ENCODE peak calls at places on chromosomes 6 and 20, in nine cellular contexts. T, W, V, O, Z, X, B, P and J are unnamed samples. For H3K79me2, the result is how much of the 10 kb centered on the place peaks cover.

GRCh38 chr6:157607317-157608109 is 215.5 kb upstream of the SNX9 start:
- DNase-seq in O (peak), V (no peak), W (no peak), X (no peak), Z (no peak), P (peak), B (no peak), T (no peak), J (no peak)

GRCh38 chr6:100382031-100382430 is 82.7 kb downstream of the SIM1 start:
- DNase-seq in W (no peak), P (no peak), T (no peak), X (no peak), V (peak), O (no peak), B (no peak), Z (peak), J (no peak)

GRCh38 chr6:114249522-114249921 is 93.3 kb downstream of the HS3ST5 start:
- DNase-seq in O (no peak), T (no peak), B (no peak), P (no peak), X (no peak), Z (no peak), V (no peak), W (no peak), J (no peak)

GRCh38 chr6:30826961-30827342 is 57.4 kb upstream of the DDR1 start:
- DNase-seq in O (no peak), X (no peak), Z (peak), P (no peak), B (no peak), V (peak), W (no peak), T (no peak), J (peak)

GRCh38 chr6:128882991-128883571 is at the start of gene LAMA2:
- DNase-seq in T (no peak), B (peak), W (no peak), Z (peak), V (no peak), X (peak), P (peak), O (peak), J (peak)

GRCh38 chr6:143397229-143398222 is 53.0 kb downstream of the ADAT2 start:
- DNase-seq in P (peak), V (peak), O (peak), T (peak), X (no peak), Z (peak), W (no peak), B (peak), J (peak)

GRCh38 chr20:11210611-11211010 is 536.8 kb upstream of the JAG1 start:
- DNase-seq in B (no peak), W (no peak), P (no peak), X (no peak), V (no peak), Z (no peak), T (no peak), O (no peak), J (no peak)

GRCh38 chr6:148657053-148657452 is 89.8 kb upstream of the UST start:
- DNase-seq in V (peak), T (no peak), B (peak), X (no peak), P (no peak), Z (no peak), O (no peak), W (no peak), J (no peak)

GRCh38 chr20:56987992-56988391 is 278.4 kb downstream of the BMP7 start:
- DNase-seq in B (no peak), X (no peak), Z (no peak), O (no peak), W (peak), P (no peak), T (no peak), V (peak), J (peak)

GRCh38 chr6:4134841-4135664 is at the start of gene ECI2:
- DNase-seq in X (peak), W (peak), Z (peak), B (no peak), O (peak), T (no peak), V (peak), P (no peak), J (peak)

GRCh38 chr6:152571089-152571488 is 66.1 kb downstream of the SYNE1 start:
- DNase-seq in B (no peak), O (no peak), W (no peak), Z (peak), V (no peak), T (no peak), X (no peak), P (no peak), J (no peak)

GRCh38 chr6:144710207-144710606 is 425.1 kb downstream of the UTRN start:
- DNase-seq in V (peak), W (no peak), P (no peak), T (no peak), B (peak), O (no peak), Z (peak), X (no peak), J (peak)

GRCh38 chr6:159043236-159043635 is 1.6 kb downstream of the TAGAP start:
- DNase-seq in T (no peak), W (no peak), V (no peak), X (no peak), P (no peak), B (no peak), O (no peak), Z (no peak), J (no peak)

GRCh38 chr20:62476074-62476838 is 461 bp upstream of the GATA5 start:
- DNase-seq in T (no peak), B (no peak), V (no peak), O (peak), Z (no peak), X (peak), W (peak), P (peak), J (peak)

GRCh38 chr6:45822269-45822812 is 193.3 kb downstream of the CLIC5 start:
- DNase-seq in W (no peak), Z (no peak), B (no peak), T (no peak), O (no peak), X (no peak), P (no peak), V (no peak), J (no peak)

GRCh38 chr6:139754898-139755754 is 380.7 kb upstream of the CITED2 start:
- DNase-seq in P (no peak), W (no peak), T (no peak), V (no peak), X (no peak), Z (peak), B (peak), O (no peak), J (no peak)

GRCh38 chr6:27250277-27250954 is 2.9 kb downstream of the PRSS16 start:
- DNase-seq in P (no peak), B (no peak), V (no peak), W (no peak), T (no peak), Z (no peak), O (peak), X (peak), J (no peak)

GRCh38 chr6:40352006-40352405 is 235.2 kb downstream of the LRFN2 start:
- DNase-seq in O (no peak), P (no peak), T (no peak), V (no peak), B (no peak), Z (no peak), W (no peak), X (no peak), J (no peak)

GRCh38 chr6:103002282-103002681 is 1608.8 kb downstream of the GRIK2 start:
- DNase-seq in V (no peak), B (no peak), Z (no peak), O (no peak), P (no peak), X (no peak), W (no peak), T (no peak), J (no peak)

GRCh38 chr6:36404164-36404563 is 16.7 kb upstream of the ETV7 start:
- DNase-seq in P (no peak), T (no peak), W (no peak), X (no peak), O (no peak), Z (no peak), B (no peak), V (no peak), J (no peak)

GRCh38 chr6:36402481-36402880 is 15.0 kb upstream of the ETV7 start:
- DNase-seq in Z (no peak), W (no peak), O (no peak), V (no peak), P (no peak), T (no peak), B (no peak), X (no peak), J (no peak)

GRCh38 chr6:36399970-36400369 is 12.5 kb upstream of the ETV7 start:
- DNase-seq in O (no peak), Z (no peak), W (no peak), P (no peak), B (no peak), T (no peak), X (no peak), V (no peak), J (no peak)
- H2AFZ ChIP-seq in O (no peak), Z (no peak), W (no peak), P (no peak), B (no peak), T (no peak), X (no peak), V (no peak), J (no peak)

DNA sequence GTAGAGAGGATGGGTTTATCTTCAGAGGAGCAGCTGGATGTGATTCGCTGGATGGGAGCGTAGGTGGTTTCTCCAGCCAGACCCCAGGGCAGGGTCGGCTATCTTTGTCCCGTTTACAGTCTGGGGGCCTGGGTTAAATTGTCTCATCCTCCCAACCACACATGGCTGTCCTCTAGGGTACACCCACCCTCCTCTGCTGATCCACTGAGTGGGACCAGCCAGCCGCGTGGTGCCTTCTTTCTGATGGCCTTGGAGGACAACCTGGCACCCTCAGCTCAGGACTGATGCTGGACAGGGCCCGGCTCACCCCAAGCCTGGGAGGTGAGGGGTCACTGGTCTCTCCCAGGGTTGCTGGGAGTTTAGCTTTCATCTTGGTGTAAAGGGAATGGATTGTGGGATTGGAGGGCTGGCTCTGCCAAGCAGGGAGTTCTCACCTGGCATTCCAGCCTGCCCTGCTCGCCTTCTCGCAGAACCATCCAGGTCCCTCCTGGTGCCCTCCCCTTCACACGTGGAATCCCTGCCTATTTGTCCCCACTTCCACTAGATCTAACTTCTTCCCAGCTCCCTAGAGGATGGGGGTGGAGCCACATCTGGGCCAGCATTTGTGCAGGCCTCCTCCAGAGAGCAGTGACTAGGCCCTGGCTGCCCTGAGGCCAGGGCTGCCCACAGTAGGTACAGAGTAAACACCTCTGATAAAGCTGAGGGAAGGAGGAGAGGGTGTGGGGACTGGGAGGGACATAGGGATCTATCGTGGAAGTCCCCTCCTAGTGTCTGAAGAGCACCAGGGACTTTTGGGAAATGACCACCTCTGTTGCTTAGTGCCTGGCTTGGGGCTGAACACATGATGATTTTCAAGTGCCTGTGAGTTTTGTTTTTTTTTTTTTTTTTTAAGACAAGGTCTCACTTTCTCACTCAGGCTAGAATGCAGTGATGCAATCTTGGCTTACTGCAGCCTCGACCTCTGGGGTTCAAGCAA is 1.6 kb downstream of the ITPR3 start:
- DNase-seq in V (peak), W (peak), P (no peak), X (no peak), O (no peak), Z (no peak), T (no peak), B (peak), J (peak)
- H3K79me2 ChIP-seq in V (half or more), W (under half), P (under half), X (under half), O (under half), Z (under half), T (half or more), B (under half), J (half or more)

GRCh38 chr6:167515873-167516507 is 191.1 kb downstream of the TTLL2 start:
- DNase-seq in V (no peak), X (no peak), W (no peak), O (no peak), B (no peak), P (no peak), Z (no peak), T (no peak), J (no peak)

GRCh38 chr6:167510648-167511047 is 185.8 kb downstream of the TTLL2 start:
- DNase-seq in B (no peak), X (no peak), O (no peak), P (no peak), W (no peak), T (no peak), Z (no peak), V (no peak), J (no peak)

GRCh38 chr6:167514524-167514923 is 189.6 kb downstream of the TTLL2 start:
- DNase-seq in O (no peak), P (no peak), B (no peak), Z (no peak), T (no peak), W (no peak), V (no peak), X (no peak), J (no peak)

GRCh38 chr6:167512926-167513325 is 188.0 kb downstream of the TTLL2 start:
- DNase-seq in V (no peak), Z (no peak), W (no peak), B (no peak), T (no peak), X (no peak), P (no peak), O (no peak), J (no peak)

DNA sequence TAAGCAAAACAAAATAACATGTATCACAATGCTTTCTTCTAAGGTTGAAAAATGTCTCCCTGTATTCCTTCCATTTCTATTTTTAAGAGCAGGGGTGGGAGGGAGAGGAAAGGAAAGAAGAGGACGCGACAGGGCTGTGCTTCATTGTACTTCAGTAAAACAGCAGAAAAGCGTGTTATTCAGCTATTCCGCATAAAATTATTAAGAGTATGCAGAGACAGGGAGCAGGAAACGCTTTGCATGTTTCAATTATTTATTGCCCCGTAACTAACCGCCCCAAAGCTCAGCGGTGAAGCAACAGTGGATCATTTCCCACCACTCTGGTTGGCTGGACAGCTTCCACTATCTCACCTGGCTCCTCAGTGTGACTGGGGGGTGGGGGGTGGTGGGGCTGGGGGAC is 188.9 kb downstream of the TTLL2 start:
- DNase-seq in W (no peak), Z (no peak), B (no peak), V (no peak), P (no peak), T (no peak), O (no peak), X (no peak), J (no peak)
- TF ChIP-seq CTCF in W (no peak), Z (no peak), B (no peak), V (no peak), P (no peak), T (no peak), O (no peak), X (no peak), J (no peak)

GRCh38 chr6:169958510-169958909 is 207.1 kb downstream of the ERMARD start:
- DNase-seq in O (no peak), P (no peak), Z (peak), B (no peak), T (no peak), W (no peak), X (no peak), V (no peak), J (no peak)

GRCh38 chr6:169960003-169960344 is 208.6 kb downstream of the ERMARD start:
- DNase-seq in X (peak), P (no peak), V (no peak), T (no peak), W (no peak), O (no peak), Z (no peak), B (no peak), J (no peak)

GRCh38 chr6:169960531-169960890 is 209.1 kb downstream of the ERMARD start:
- DNase-seq in X (peak), P (no peak), O (no peak), V (no peak), W (no peak), Z (no peak), B (no peak), T (no peak), J (no peak)

GRCh38 chr6:169960891-169961611 is 209.6 kb downstream of the ERMARD start:
- DNase-seq in X (peak), Z (no peak), W (no peak), O (no peak), B (no peak), V (no peak), T (no peak), P (peak), J (no peak)

DNA sequence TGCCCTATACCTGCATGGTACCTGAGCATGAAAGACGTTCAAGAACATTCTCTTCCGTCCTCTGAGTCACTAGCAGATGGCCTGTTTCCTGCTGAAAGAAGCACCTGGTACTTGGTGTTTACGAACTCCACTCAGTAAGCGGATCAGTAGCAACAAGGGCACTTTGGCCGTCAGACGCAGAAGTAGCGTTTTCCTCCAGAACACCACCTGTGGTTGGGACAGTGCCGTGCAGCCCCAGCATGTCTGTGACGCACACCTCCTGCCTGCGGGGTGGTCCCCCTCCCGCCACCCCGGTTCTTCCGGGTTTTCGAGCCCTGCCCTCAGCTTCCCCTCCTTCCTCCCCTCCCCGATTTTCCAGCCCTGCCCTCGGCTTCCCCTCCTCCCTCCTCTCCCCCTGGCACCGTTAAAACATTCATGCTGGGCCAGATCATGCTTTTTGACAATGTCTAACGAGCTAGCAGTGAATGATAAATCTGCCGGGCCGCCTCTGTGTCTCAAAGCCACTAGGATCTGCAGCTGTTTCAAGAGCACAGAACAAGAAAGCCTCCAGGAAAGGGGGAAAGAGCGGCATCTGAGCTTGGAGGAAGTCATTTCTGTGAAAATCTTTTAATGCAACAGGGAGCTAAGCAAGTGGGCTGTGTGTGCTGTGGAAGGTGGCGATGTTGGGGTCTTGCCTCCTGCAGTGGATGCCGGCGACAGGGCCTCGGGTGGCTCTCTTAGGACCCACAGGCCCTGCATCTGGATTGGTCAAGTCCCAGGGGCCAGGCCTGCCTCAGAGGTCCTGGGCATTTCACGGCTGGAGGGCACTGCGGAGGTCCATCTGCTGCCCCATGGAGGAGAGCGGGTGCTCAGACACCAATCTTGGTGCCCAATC is 207.9 kb downstream of the ERMARD start:
- DNase-seq in B (no peak), P (peak), X (peak), T (no peak), V (no peak), Z (peak), O (peak), W (no peak), J (no peak)
- H2AFZ ChIP-seq in B (no peak), P (no peak), X (no peak), T (no peak), V (peak), Z (peak), O (no peak), W (no peak), J (no peak)

DNA sequence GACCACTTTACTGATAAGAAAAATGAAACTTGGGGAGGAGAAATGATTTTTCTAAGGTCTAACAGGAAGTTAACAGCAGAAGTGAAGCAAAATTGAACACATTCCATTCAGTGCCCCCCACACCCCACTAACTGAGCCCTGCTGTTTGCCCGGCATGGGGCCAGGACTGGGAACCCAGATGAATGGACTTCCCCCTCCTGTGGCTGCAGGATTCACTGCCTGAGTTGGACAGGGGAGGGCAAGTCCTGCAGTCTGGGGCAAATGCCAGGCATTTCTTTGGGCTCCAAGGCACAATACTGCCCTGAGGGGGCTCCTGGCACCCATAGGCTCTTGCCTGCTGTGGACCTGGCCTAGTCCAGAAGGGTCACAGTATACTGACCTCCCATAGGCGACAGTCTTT is 28.3 kb downstream of the FYN start:
- DNase-seq in P (peak), X (no peak), B (no peak), V (no peak), W (no peak), Z (peak), O (peak), T (no peak), J (no peak)
- H3K79me2 ChIP-seq in P (under half), X (under half), B (under half), V (under half), W (under half), Z (under half), O (half or more), T (under half), J (under half)

DNA sequence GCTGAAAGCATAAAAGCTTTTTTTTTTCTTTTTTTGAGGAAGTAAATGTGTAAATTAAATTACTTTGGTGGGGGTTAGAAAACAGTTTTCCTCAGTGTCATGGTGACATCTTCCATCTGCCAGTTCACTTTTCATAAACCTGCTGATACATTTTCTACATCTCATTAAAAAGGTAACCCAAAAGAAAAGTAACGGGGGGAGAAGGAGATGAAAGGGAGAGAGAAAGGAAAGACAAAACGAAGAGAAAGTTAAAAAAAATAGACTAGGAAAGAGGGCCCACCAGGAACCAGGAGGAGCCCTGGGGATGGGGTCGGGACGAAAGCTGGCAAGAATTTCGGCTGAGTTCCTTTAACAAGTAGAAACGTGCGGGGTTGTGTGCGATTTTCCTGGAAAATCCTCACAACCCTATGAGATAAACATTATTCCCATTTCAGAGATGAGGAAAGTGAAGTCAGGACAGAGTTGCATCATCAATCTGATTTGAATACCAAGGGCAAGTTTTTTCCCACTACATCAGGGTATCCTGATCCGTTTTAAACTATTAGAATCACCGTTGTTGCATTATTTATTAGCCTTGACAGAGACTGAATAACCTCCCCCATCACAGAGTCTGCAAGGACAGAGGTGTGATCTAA is 53.4 kb upstream of the TPD52L1 start:
- DNase-seq in W (no peak), O (no peak), V (no peak), P (no peak), B (no peak), X (no peak), T (no peak), Z (no peak), J (no peak)
- TF ChIP-seq CTCF in W (no peak), O (no peak), V (no peak), P (no peak), B (no peak), X (no peak), T (no peak), Z (no peak), J (no peak)